ENCODE peak calls at places on chromosomes 6 and 20, in six cellular contexts. L is GM12878, J is HEK293T, B is IMR-90, O is K562, I is A549. E is an unnamed sample.

GRCh38 chr20:25360631-25361286 is 29.9 kb downstream of the ABHD12 start:
- DNase-seq in J (no peak), I (no peak), B (peak; percentile 82), L (no peak), O (no peak), E (no peak)

GRCh38 chr6:104713982-104714381 is 145.7 kb downstream of the HACE1 start:
- DNase-seq in J (no peak), I (no peak), O (no peak), L (no peak), B (no peak), E (no peak)

GRCh38 chr20:25090492-25091429 is 8.8 kb upstream of the VSX1 start:
- DNase-seq in O (no peak), B (no peak), J (no peak), L (peak; percentile 27), I (no peak), E (no peak)

GRCh38 chr20:23659989-23660837 is 22.5 kb upstream of the CST3 start:
- DNase-seq in L (no peak), J (peak; percentile 33), O (no peak), I (no peak), B (peak; percentile 43), E (peak; percentile 73)

GRCh38 chr6:148146717-148147116 is 195.9 kb upstream of the SASH1 start:
- DNase-seq in B (peak; percentile 36), L (no peak), J (no peak), I (no peak), O (no peak), E (no peak)

GRCh38 chr6:145323652-145324051 is 411.7 kb downstream of the EPM2A start:
- DNase-seq in L (no peak), I (no peak), J (no peak), B (no peak), O (no peak), E (no peak)

GRCh38 chr6:61193771-61194170 is 1092.3 kb downstream of the KHDRBS2 start:
- DNase-seq in J (no peak), L (no peak), O (no peak), B (no peak), I (no peak), E (no peak)

GRCh38 chr20:4067600-4068261 is 52.4 kb upstream of the RNF24 start:
- DNase-seq in L (no peak), B (peak; percentile 88), J (no peak), I (no peak), O (no peak), E (no peak)

GRCh38 chr6:160270347-160270746 is 11.7 kb upstream of the SLC22A2 start:
- DNase-seq in I (no peak), B (no peak), J (no peak), L (no peak), O (no peak), E (no peak)

GRCh38 chr6:2632368-2632767 is 118.4 kb downstream of the MYLK4 start:
- DNase-seq in J (no peak), B (peak; percentile 46), O (no peak), L (no peak), I (no peak), E (no peak)

GRCh38 chr6:47447726-47448125 is 29.9 kb upstream of the CD2AP start:
- DNase-seq in J (no peak), O (no peak), I (no peak), B (no peak), L (no peak), E (no peak)

GRCh38 chr6:70590387-70590786 is 23.7 kb downstream of the SDHAF4 start:
- DNase-seq in O (no peak), L (no peak), I (no peak), B (no peak), J (no peak), E (no peak)
- TF ChIP-seq BHLHE40 in O (no peak), L (no peak), I (no peak), B (no peak), J (no peak), E (no peak)

GRCh38 chr6:116575227-116575626 is 3.9 kb downstream of the RWDD1 start:
- DNase-seq in O (no peak), J (no peak), L (no peak), B (no peak), I (no peak), E (no peak)
- TF ChIP-seq BHLHE40 in O (no peak), J (no peak), L (no peak), B (no peak), I (no peak), E (no peak)

DNA sequence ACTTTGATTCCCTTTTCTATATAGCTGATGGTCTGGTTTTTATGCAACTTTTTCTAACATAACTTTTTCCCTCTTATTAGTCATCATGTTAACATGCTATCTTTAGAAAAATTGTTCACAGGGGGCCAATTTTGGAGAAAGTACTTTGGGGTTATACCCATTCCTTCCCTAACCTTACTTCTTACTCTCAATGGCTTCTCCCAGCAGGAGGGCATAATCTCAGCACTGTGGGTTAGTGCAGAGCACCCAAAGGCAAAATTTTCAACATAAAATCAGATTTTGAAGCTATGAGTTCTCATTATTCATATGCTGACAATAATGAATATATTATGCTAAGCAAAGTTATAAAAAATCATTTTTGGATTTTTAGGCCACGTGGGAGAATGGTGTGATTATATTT is 299.2 kb downstream of the SLC35F1 start:
- DNase-seq in I (no peak), B (no peak), O (no peak), L (no peak), J (no peak), E (no peak)
- TF ChIP-seq BHLHE40 in I (no peak), B (no peak), O (no peak), L (no peak), J (no peak), E (no peak)

DNA sequence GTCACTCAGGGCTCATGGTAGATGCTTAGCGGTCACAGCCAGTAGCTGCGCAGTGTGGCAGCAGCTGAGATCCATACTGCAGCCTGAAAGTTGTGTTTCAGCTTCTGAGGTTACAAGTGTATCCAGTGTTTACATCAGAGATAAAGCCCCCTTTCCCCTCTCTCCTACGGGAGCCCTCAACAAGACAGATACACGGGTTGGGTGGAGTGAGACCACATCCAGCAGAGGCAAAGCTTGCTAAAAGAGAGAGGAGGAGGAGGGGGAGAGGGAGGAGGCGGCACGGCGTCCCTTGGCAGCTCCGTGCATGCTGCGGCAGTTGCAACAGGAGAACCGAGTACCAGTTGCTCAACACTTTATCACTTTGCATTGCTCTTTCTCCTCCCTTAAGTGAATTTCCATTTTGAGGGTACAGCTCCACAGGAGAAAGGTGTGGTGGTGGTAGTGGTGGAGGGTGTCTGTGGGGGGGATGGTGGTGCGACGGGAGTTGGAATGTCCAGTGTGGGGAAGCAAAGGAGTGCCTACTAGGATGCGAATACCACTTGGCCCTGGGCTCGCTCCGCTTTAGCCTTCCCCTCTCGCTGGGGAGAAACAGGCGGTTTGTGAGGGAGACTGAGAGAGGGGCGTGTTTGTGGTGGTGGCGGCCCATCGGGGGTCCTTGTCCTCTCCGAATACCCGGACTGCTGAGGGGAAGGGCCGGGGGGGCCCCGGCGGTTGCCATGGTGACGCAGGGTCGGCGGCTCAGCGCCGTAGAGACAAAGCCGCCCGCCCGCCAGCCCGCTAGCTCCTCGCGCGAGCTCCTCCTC is 405 bp upstream of the RNF182 start:
- DNase-seq in B (peak; percentile 36), J (peak; percentile 30), L (no peak), I (peak; percentile 43), O (peak; percentile 34), E (no peak)
- TF ChIP-seq BHLHE40 in B (no peak), J (no peak), L (no peak), I (no peak), O (no peak), E (no peak)

GRCh38 chr6:34793877-34794276 is 2.0 kb downstream of the BLTP3A start:
- DNase-seq in J (no peak), I (no peak), L (no peak), B (no peak), O (no peak), E (no peak)

GRCh38 chr6:34792605-34793500 is 970 bp downstream of the BLTP3A start:
- DNase-seq in L (no peak), B (peak; percentile 55), J (peak; percentile 31), I (peak; percentile 32), O (no peak), E (peak; percentile 57)

GRCh38 chr6:34791842-34792604 is at the start of gene BLTP3A:
- DNase-seq in I (peak; percentile 69), J (peak; percentile 86), B (peak; percentile 62), O (peak; percentile 95), L (no peak), E (peak; percentile 59)

GRCh38 chr6:34788111-34788510 is 3.8 kb upstream of the BLTP3A start:
- DNase-seq in O (no peak), L (no peak), I (no peak), J (no peak), B (no peak), E (no peak)

DNA sequence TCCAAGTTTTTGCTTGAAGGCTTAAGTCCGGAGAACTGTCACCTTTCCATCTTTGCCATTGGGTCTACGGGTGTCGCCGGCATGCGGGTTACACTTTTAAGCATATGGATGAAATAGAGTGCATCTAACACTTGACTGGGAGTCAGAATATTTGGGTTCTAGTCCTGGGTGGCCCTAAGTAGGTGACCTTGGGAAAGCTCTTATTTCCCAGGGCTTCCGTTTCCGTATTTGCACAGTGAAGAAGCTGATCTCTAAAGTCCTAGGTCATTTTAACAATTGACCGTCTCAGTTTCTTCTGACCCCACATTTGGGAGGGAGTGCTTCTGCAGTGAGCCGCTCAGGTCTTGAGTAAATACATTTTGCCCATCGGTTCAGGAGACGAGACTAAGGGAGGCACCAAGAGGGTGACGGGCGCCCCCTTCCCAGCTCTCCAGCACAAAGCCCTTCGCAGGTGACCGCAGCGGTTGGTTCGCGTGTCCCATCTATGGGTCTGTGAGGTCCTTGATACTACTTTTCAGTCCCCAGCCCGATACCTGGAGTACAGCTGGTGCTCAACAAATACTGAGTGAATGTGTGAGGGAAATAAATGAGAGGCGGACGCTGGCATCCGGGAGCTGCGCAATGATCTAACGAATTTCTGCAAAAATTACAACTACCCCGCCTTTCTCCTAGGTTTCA is 580 bp upstream of the BLTP3A start:
- DNase-seq in J (no peak), B (peak; percentile 17), I (peak; percentile 53), L (no peak), O (peak; percentile 37), E (peak; percentile 62)
- TF ChIP-seq BHLHE40 in J (no peak), B (no peak), I (no peak), L (no peak), O (peak; percentile 65), E (no peak)

DNA sequence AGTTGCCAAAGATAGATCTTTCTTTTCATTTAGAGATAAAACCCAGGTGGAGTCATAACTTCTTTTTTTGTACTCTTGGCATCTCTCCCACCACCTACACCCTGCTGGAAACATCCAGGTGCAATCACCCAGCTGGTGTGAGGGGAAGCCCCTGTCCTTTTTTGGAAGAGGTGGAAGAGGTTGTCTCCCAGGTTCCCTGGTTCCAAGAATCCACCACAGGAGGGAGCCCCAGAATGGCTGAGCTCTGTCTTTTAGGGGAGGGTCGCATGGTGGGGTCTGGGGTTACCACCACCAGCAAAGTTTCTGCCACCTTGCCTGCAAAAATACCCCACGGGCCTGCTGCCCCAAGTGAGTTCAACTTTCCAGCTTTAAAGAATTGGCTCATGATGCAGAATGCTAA is 10.8 kb downstream of the SMOC2 start:
- DNase-seq in O (peak; percentile 27), B (no peak), I (no peak), J (no peak), L (no peak), E (no peak)
- TF ChIP-seq BHLHE40 in O (no peak), B (no peak), I (no peak), J (no peak), L (no peak), E (no peak)

GRCh38 chr6:158028421-158028820 is 46.8 kb downstream of the SYNJ2 start:
- DNase-seq in I (no peak), L (no peak), J (no peak), O (no peak), B (no peak), E (no peak)
- TF ChIP-seq BHLHE40 in I (no peak), L (no peak), J (no peak), O (no peak), B (no peak), E (no peak)